ENCODE peak calls at places on chromosomes 6 and 20, in seven cellular contexts. T is GM18507; R is NCI-H2081; S is CD4-positive, CD25-positive, alpha-beta regulatory T cell; J is body of pancreas; N is activated CD4-positive, alpha-beta T cell treated with anti-CD3 and anti-CD28 coated beads for 36 hours; V is brain microvascular endothelial cell. X is an unnamed sample.

GRCh38 chr6:97712751-97713150 is 429.7 kb upstream of the MMS22L start:
- DNase-seq in S (no peak), J (no peak), N (no peak), R (no peak), V (no peak), T (no peak), X (no peak)

GRCh38 chr20:47676219-47676721 is 109.0 kb downstream of the SULF2 start:
- DNase-seq in S (no peak), R (no peak), J (no peak), T (no peak), N (no peak), V (no peak), X (no peak)

GRCh38 chr6:158645064-158646022 is 800 bp upstream of the DYNLT1 start:
- DNase-seq in J (no peak), N (peak; percentile 57), R (no peak), T (no peak), S (peak; percentile 34), V (no peak), X (no peak)

GRCh38 chr6:139744891-139745290 is 370.4 kb upstream of the CITED2 start:
- DNase-seq in S (no peak), T (no peak), V (no peak), N (no peak), R (no peak), J (no peak), X (no peak)

GRCh38 chr20:54208492-54209044 is 681 bp downstream of the PFDN4 start:
- DNase-seq in V (peak; percentile 44), S (peak; percentile 53), R (no peak), T (no peak), N (no peak), J (no peak), X (no peak)

GRCh38 chr20:9051508-9051907 is 17.4 kb upstream of the PLCB4 start:
- DNase-seq in N (no peak), J (no peak), T (no peak), V (peak; percentile 95), R (no peak), S (no peak), X (no peak)

GRCh38 chr6:2111162-2111677 is 134.2 kb downstream of the GMDS start:
- DNase-seq in R (no peak), J (no peak), V (peak; percentile 63), N (peak; percentile 24), T (no peak), S (peak; percentile 35), X (no peak)

GRCh38 chr6:5205035-5205469 is 55.7 kb downstream of the LYRM4 start:
- DNase-seq in J (no peak), T (no peak), S (no peak), N (no peak), R (no peak), V (no peak), X (no peak)

GRCh38 chr6:150620244-150620643 is 20.6 kb downstream of the PLEKHG1 start:
- DNase-seq in T (no peak), N (no peak), J (no peak), R (no peak), S (no peak), V (no peak), X (no peak)

GRCh38 chr6:139249387-139249786 is 42.4 kb downstream of the TXLNB start:
- DNase-seq in J (no peak), V (no peak), S (peak; percentile 23), N (peak; percentile 61), R (no peak), T (no peak), X (no peak)

GRCh38 chr6:80520195-80520594 is 413.7 kb downstream of the BCKDHB start:
- DNase-seq in J (no peak), T (no peak), N (no peak), V (no peak), S (no peak), R (no peak), X (no peak)

GRCh38 chr6:36797653-36798052 is 41.6 kb downstream of the CPNE5 start:
- DNase-seq in V (no peak), R (no peak), S (no peak), T (no peak), J (no peak), N (no peak), X (no peak)

GRCh38 chr6:135087403-135087802 is 32.8 kb upstream of the HBS1L start:
- DNase-seq in R (no peak), V (no peak), S (no peak), T (no peak), N (peak; percentile 49), J (no peak), X (peak; percentile 71)

GRCh38 chr20:2137552-2138201 is 36.0 kb downstream of the STK35 start:
- DNase-seq in R (no peak), J (no peak), V (peak; percentile 41), N (no peak), S (no peak), T (no peak), X (no peak)

GRCh38 chr20:49477200-49477599 is 5.3 kb downstream of the KCNB1 start:
- DNase-seq in T (no peak), J (no peak), S (no peak), V (no peak), R (no peak), N (no peak), X (no peak)

GRCh38 chr6:143592335-143592734 is 80.8 kb upstream of the FUCA2 start:
- DNase-seq in R (no peak), V (no peak), S (no peak), N (no peak), T (no peak), J (peak; percentile 45), X (no peak)

GRCh38 chr6:37631295-37631694 is 66.4 kb downstream of the MDGA1 start:
- DNase-seq in J (no peak), N (no peak), R (no peak), S (no peak), V (no peak), T (no peak), X (no peak)

GRCh38 chr6:30156262-30156599 is 4.8 kb downstream of the TRIM10 start:
- DNase-seq in S (no peak), R (no peak), V (peak; percentile 11), N (no peak), J (peak; percentile 57), T (no peak), X (no peak)

GRCh38 chr6:91506509-91506908 is 919.6 kb upstream of the MAP3K7 start:
- DNase-seq in V (no peak), J (no peak), S (no peak), N (no peak), T (no peak), R (no peak), X (no peak)

GRCh38 chr6:25342784-25343183 is 63.6 kb downstream of the CARMIL1 start:
- DNase-seq in V (peak; percentile 9), J (no peak), T (no peak), S (no peak), R (no peak), N (no peak), X (no peak)

GRCh38 chr6:85129881-85130280 is 320.0 kb upstream of the NT5E start:
- DNase-seq in V (peak; percentile 41), R (no peak), S (no peak), T (no peak), J (peak; percentile 17), N (no peak), X (no peak)

GRCh38 chr6:97025088-97025487 is 100.6 kb downstream of the KLHL32 start:
- DNase-seq in S (no peak), V (no peak), R (no peak), N (no peak), T (no peak), J (no peak), X (no peak)

GRCh38 chr6:34142599-34142998 is 3.3 kb downstream of the GRM4 start:
- DNase-seq in S (no peak), J (no peak), R (no peak), N (peak; percentile 49), V (no peak), T (no peak), X (no peak)

GRCh38 chr6:152338335-152339125 is 298.6 kb downstream of the SYNE1 start:
- DNase-seq in R (no peak), N (peak; percentile 70), V (peak; percentile 39), S (peak; percentile 49), J (peak; percentile 67), T (no peak), X (no peak)

GRCh38 chr20:3734111-3734843 is 1.8 kb downstream of the HSPA12B start:
- DNase-seq in T (no peak), V (no peak), J (peak; percentile 33), S (no peak), N (no peak), R (no peak), X (no peak)

GRCh38 chr6:14108571-14109410 is 8.8 kb upstream of the CD83 start:
- DNase-seq in N (peak; percentile 59), R (no peak), T (peak; percentile 39), J (no peak), V (no peak), S (no peak), X (no peak)

GRCh38 chr6:20366082-20366834 is 35.4 kb upstream of the E2F3 start:
- DNase-seq in S (peak; percentile 91), R (no peak), J (no peak), V (no peak), T (no peak), N (peak; percentile 47), X (no peak)

GRCh38 chr6:168139121-168139520 is 60.1 kb upstream of the FRMD1 start:
- DNase-seq in V (no peak), T (no peak), S (no peak), R (no peak), N (no peak), J (no peak), X (no peak)